ENCODE peak calls at places on chromosomes 11 and 22, in nine cellular contexts. One of them, this sample, is unnamed. For H4K20me1, the result is how much of the 10 kb centered on the place peaks cover.

GRCh38 chr22:29480512-29481264 is 670 bp downstream of the NEFH start:
- DNase-seq in PC-3: no peak
- DNase-seq in fibroblast of lung: peak
- DNase-seq in HCT116: no peak
- DNase-seq in GM23338: peak
- DNase-seq in PC-9: peak
- DNase-seq in GM23248: peak
- DNase-seq in neural progenitor cell: peak
- DNase-seq in mammary epithelial cell: peak
- DNase-seq in this sample: peak

GRCh38 chr11:131375421-131375820 is 5.0 kb downstream of the NTM start:
- DNase-seq in fibroblast of lung: no peak
- DNase-seq in GM23338: no peak
- DNase-seq in PC-3: no peak
- DNase-seq in GM23248: no peak
- DNase-seq in PC-9: no peak
- DNase-seq in neural progenitor cell: no peak
- DNase-seq in mammary epithelial cell: no peak
- DNase-seq in HCT116: no peak
- DNase-seq in this sample: no peak

GRCh38 chr11:121895919-121896318 is 220.1 kb downstream of the BLID start:
- DNase-seq in HCT116: no peak
- DNase-seq in mammary epithelial cell: peak
- DNase-seq in PC-9: no peak
- DNase-seq in GM23338: no peak
- DNase-seq in PC-3: peak
- DNase-seq in fibroblast of lung: peak
- DNase-seq in neural progenitor cell: no peak
- DNase-seq in GM23248: peak
- DNase-seq in this sample: no peak

GRCh38 chr11:13291794-13292193 is 14.2 kb downstream of the BMAL1 start:
- DNase-seq in PC-9: no peak
- DNase-seq in GM23248: peak
- DNase-seq in fibroblast of lung: peak
- DNase-seq in PC-3: no peak
- DNase-seq in HCT116: no peak
- DNase-seq in mammary epithelial cell: no peak
- DNase-seq in neural progenitor cell: no peak
- DNase-seq in GM23338: no peak
- DNase-seq in this sample: no peak

GRCh38 chr11:104997288-104997687 is 25.7 kb downstream of the CASP5 start:
- DNase-seq in GM23248: no peak
- DNase-seq in mammary epithelial cell: no peak
- DNase-seq in HCT116: no peak
- DNase-seq in neural progenitor cell: no peak
- DNase-seq in GM23338: no peak
- DNase-seq in fibroblast of lung: peak
- DNase-seq in PC-3: peak
- DNase-seq in PC-9: no peak
- DNase-seq in this sample: peak

GRCh38 chr11:126257764-126258163 is 10.9 kb downstream of the SRPRA start:
- DNase-seq in HCT116: no peak
- DNase-seq in PC-9: no peak
- DNase-seq in mammary epithelial cell: peak
- DNase-seq in PC-3: no peak
- DNase-seq in fibroblast of lung: peak
- DNase-seq in GM23338: no peak
- DNase-seq in neural progenitor cell: no peak
- DNase-seq in GM23248: peak
- DNase-seq in this sample: no peak

GRCh38 chr11:65822760-65823528 is 10.8 kb upstream of the SNX32 start:
- DNase-seq in neural progenitor cell: no peak
- DNase-seq in PC-9: no peak
- DNase-seq in GM23338: no peak
- DNase-seq in HCT116: no peak
- DNase-seq in PC-3: no peak
- DNase-seq in fibroblast of lung: no peak
- DNase-seq in GM23248: no peak
- DNase-seq in mammary epithelial cell: no peak
- DNase-seq in this sample: no peak

GRCh38 chr11:43959321-43959995 is 17.0 kb downstream of the C11orf96 start:
- DNase-seq in GM23248: no peak
- DNase-seq in fibroblast of lung: no peak
- DNase-seq in GM23338: peak
- DNase-seq in neural progenitor cell: no peak
- DNase-seq in PC-3: no peak
- DNase-seq in HCT116: no peak
- DNase-seq in PC-9: no peak
- DNase-seq in mammary epithelial cell: no peak
- DNase-seq in this sample: no peak

GRCh38 chr11:65314501-65315203 is at the start of gene CDC42EP2:
- DNase-seq in PC-9: peak
- DNase-seq in GM23338: peak
- DNase-seq in mammary epithelial cell: peak
- DNase-seq in GM23248: peak
- DNase-seq in fibroblast of lung: peak
- DNase-seq in neural progenitor cell: peak
- DNase-seq in HCT116: peak
- DNase-seq in PC-3: peak
- DNase-seq in this sample: peak

GRCh38 chr11:39374963-39375698 is 2084.3 kb downstream of the LRRC4C start:
- DNase-seq in neural progenitor cell: peak
- DNase-seq in PC-3: peak
- DNase-seq in GM23338: peak
- DNase-seq in PC-9: no peak
- DNase-seq in fibroblast of lung: peak
- DNase-seq in GM23248: peak
- DNase-seq in HCT116: peak
- DNase-seq in mammary epithelial cell: peak
- DNase-seq in this sample: peak

GRCh38 chr11:76939219-76939631 is 78.5 kb downstream of the ACER3 start:
- DNase-seq in GM23248: no peak
- DNase-seq in HCT116: no peak
- DNase-seq in fibroblast of lung: no peak
- DNase-seq in PC-3: peak
- DNase-seq in GM23338: no peak
- DNase-seq in neural progenitor cell: no peak
- DNase-seq in mammary epithelial cell: no peak
- DNase-seq in PC-9: no peak
- DNase-seq in this sample: peak

GRCh38 chr11:70497536-70498075 is 99.3 kb downstream of the CTTN start:
- DNase-seq in mammary epithelial cell: no peak
- DNase-seq in neural progenitor cell: peak
- DNase-seq in GM23338: no peak
- DNase-seq in fibroblast of lung: no peak
- DNase-seq in PC-9: no peak
- DNase-seq in PC-3: no peak
- DNase-seq in HCT116: no peak
- DNase-seq in GM23248: no peak
- DNase-seq in this sample: no peak

GRCh38 chr11:12007769-12008737 is at the start of gene DKK3:
- DNase-seq in mammary epithelial cell: peak
- DNase-seq in neural progenitor cell: peak
- DNase-seq in PC-3: no peak
- DNase-seq in HCT116: no peak
- DNase-seq in GM23248: peak
- DNase-seq in PC-9: no peak
- DNase-seq in fibroblast of lung: peak
- DNase-seq in GM23338: peak
- DNase-seq in this sample: peak

GRCh38 chr11:78564889-78565467 is 9.7 kb downstream of the NARS2 start:
- DNase-seq in neural progenitor cell: no peak
- DNase-seq in GM23338: no peak
- DNase-seq in mammary epithelial cell: no peak
- DNase-seq in PC-3: peak
- DNase-seq in GM23248: peak
- DNase-seq in PC-9: no peak
- DNase-seq in HCT116: no peak
- DNase-seq in fibroblast of lung: no peak
- DNase-seq in this sample: no peak

GRCh38 chr11:67639438-67639859 is at the start of gene TBX10:
- DNase-seq in GM23248: no peak
- DNase-seq in fibroblast of lung: no peak
- DNase-seq in neural progenitor cell: no peak
- DNase-seq in mammary epithelial cell: no peak
- DNase-seq in HCT116: no peak
- DNase-seq in GM23338: no peak
- DNase-seq in PC-9: no peak
- DNase-seq in PC-3: no peak
- DNase-seq in this sample: no peak

GRCh38 chr22:36303115-36303467 is 50.2 kb downstream of the APOL1 start:
- DNase-seq in mammary epithelial cell: no peak
- DNase-seq in neural progenitor cell: no peak
- DNase-seq in GM23338: no peak
- DNase-seq in PC-3: no peak
- DNase-seq in HCT116: no peak
- DNase-seq in GM23248: no peak
- DNase-seq in fibroblast of lung: no peak
- DNase-seq in PC-9: no peak
- DNase-seq in this sample: no peak

GRCh38 chr22:36301384-36301828 is 48.5 kb downstream of the APOL1 start:
- DNase-seq in GM23248: peak
- DNase-seq in PC-3: peak
- DNase-seq in mammary epithelial cell: peak
- DNase-seq in GM23338: peak
- DNase-seq in fibroblast of lung: peak
- DNase-seq in neural progenitor cell: peak
- DNase-seq in PC-9: peak
- DNase-seq in HCT116: peak
- DNase-seq in this sample: peak

GRCh38 chr22:36302439-36303114 is 49.6 kb downstream of the APOL1 start:
- DNase-seq in neural progenitor cell: no peak
- DNase-seq in GM23338: no peak
- DNase-seq in HCT116: no peak
- DNase-seq in PC-3: no peak
- DNase-seq in fibroblast of lung: no peak
- DNase-seq in PC-9: no peak
- DNase-seq in GM23248: no peak
- DNase-seq in mammary epithelial cell: no peak
- DNase-seq in this sample: no peak

GRCh38 chr22:36300396-36301212 is 47.7 kb downstream of the APOL1 start:
- DNase-seq in fibroblast of lung: no peak
- DNase-seq in mammary epithelial cell: no peak
- DNase-seq in GM23338: no peak
- DNase-seq in GM23248: no peak
- DNase-seq in HCT116: no peak
- DNase-seq in PC-9: no peak
- DNase-seq in neural progenitor cell: no peak
- DNase-seq in PC-3: no peak
- DNase-seq in this sample: no peak

GRCh38 chr22:36301851-36302250 is 48.9 kb downstream of the APOL1 start:
- DNase-seq in GM23248: peak
- DNase-seq in GM23338: no peak
- DNase-seq in PC-3: peak
- DNase-seq in mammary epithelial cell: no peak
- DNase-seq in neural progenitor cell: no peak
- DNase-seq in fibroblast of lung: peak
- DNase-seq in HCT116: no peak
- DNase-seq in PC-9: no peak
- DNase-seq in this sample: no peak
- H4K20me1 ChIP-seq in GM23248: under half
- H4K20me1 ChIP-seq in GM23338: under half
- H4K20me1 ChIP-seq in PC-3: under half
- H4K20me1 ChIP-seq in mammary epithelial cell: under half
- H4K20me1 ChIP-seq in neural progenitor cell: under half
- H4K20me1 ChIP-seq in fibroblast of lung: under half
- H4K20me1 ChIP-seq in HCT116: under half
- H4K20me1 ChIP-seq in PC-9: half or more
- H4K20me1 ChIP-seq in this sample: under half

GRCh38 chr11:72287293-72287692 is 43.3 kb upstream of the PHOX2A start:
- DNase-seq in mammary epithelial cell: no peak
- DNase-seq in fibroblast of lung: no peak
- DNase-seq in GM23248: no peak
- DNase-seq in PC-3: no peak
- DNase-seq in GM23338: no peak
- DNase-seq in PC-9: no peak
- DNase-seq in HCT116: no peak
- DNase-seq in neural progenitor cell: no peak
- DNase-seq in this sample: no peak
- H4K20me1 ChIP-seq in mammary epithelial cell: under half
- H4K20me1 ChIP-seq in fibroblast of lung: under half
- H4K20me1 ChIP-seq in GM23248: under half
- H4K20me1 ChIP-seq in PC-3: under half
- H4K20me1 ChIP-seq in GM23338: under half
- H4K20me1 ChIP-seq in PC-9: under half
- H4K20me1 ChIP-seq in HCT116: under half
- H4K20me1 ChIP-seq in neural progenitor cell: under half
- H4K20me1 ChIP-seq in this sample: under half

DNA sequence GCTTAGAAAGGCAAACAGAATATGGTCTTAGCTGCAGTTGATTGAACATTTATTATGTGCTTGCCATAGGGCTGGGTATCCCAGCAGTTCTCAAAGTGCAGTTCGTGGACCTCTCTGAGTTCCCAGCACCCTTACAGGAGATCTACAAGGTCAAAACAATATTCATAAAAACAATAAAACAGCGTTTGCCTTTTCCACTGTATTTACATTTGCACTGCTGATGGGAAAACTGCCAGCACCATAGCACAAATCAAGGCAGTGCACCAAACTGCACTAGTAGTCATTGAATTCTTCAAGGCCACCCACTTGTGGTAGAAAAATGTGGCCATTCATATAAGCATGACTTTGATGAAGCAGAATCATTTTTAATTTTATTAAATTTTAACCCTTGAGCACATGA is 128.1 kb downstream of the CCDC34 start:
- DNase-seq in fibroblast of lung: no peak
- DNase-seq in HCT116: no peak
- DNase-seq in PC-3: no peak
- DNase-seq in mammary epithelial cell: no peak
- DNase-seq in neural progenitor cell: no peak
- DNase-seq in PC-9: no peak
- DNase-seq in GM23248: no peak
- DNase-seq in GM23338: no peak
- DNase-seq in this sample: no peak
- H4K20me1 ChIP-seq in fibroblast of lung: under half
- H4K20me1 ChIP-seq in HCT116: under half
- H4K20me1 ChIP-seq in PC-3: under half
- H4K20me1 ChIP-seq in mammary epithelial cell: under half
- H4K20me1 ChIP-seq in neural progenitor cell: under half
- H4K20me1 ChIP-seq in PC-9: under half
- H4K20me1 ChIP-seq in GM23248: under half
- H4K20me1 ChIP-seq in GM23338: under half
- H4K20me1 ChIP-seq in this sample: under half

DNA sequence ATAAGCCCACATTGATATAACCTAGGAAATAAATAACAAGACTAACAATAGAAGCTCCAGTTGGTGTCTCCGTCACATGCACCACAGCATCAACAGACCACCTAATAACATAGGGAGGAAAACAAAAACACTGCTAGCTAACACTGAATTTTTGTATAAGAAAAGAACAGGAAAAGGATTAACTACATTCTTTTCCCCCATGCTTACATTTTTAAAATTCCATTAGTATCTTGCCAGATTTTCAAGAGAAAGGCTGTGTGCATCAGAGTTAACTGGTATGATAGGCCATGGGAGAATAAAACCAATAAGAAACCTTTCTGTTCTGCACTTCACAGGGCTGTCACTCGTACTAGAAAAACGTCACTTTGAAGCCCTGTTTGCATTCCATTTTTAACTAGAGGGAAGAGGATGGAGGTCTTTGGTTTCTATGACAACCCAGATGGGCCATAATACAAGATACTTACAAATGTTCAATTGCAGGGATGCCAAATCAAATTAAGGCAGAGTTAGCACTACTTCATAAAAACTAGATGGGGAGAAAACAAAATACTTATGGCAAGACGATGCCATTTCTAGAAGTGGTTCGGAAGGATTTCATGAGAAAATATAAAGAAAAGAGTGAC is 79.1 kb downstream of the LARGE2 start:
- DNase-seq in fibroblast of lung: no peak
- DNase-seq in PC-3: no peak
- DNase-seq in mammary epithelial cell: no peak
- DNase-seq in neural progenitor cell: peak
- DNase-seq in HCT116: no peak
- DNase-seq in PC-9: no peak
- DNase-seq in GM23338: peak
- DNase-seq in GM23248: peak
- DNase-seq in this sample: peak
- H4K20me1 ChIP-seq in fibroblast of lung: under half
- H4K20me1 ChIP-seq in PC-3: under half
- H4K20me1 ChIP-seq in mammary epithelial cell: under half
- H4K20me1 ChIP-seq in neural progenitor cell: under half
- H4K20me1 ChIP-seq in HCT116: under half
- H4K20me1 ChIP-seq in PC-9: under half
- H4K20me1 ChIP-seq in GM23338: under half
- H4K20me1 ChIP-seq in GM23248: under half
- H4K20me1 ChIP-seq in this sample: under half